ENCODE peak calls at places on chromosomes 12 and 14, in six cellular contexts. B is A549, M is endothelial cell of umbilical vein, J is GM12878, V is HepG2, G is K562. N is an unnamed sample.

GRCh38 chr14:36807727-36808126 is 146.1 kb downstream of the PAX9 start:
- DNase-seq in J (no peak), V (no peak), B (no peak), G (no peak), M (no peak), N (no peak)

GRCh38 chr12:2960432-2960956 is 1.3 kb downstream of the TEAD4 start:
- DNase-seq in G (no peak), J (no peak), M (peak), B (peak), V (peak), N (no peak)

GRCh38 chr14:68853749-68854148 is 60.9 kb upstream of the ZFP36L1 start:
- DNase-seq in G (no peak), J (no peak), B (no peak), M (no peak), V (no peak), N (no peak)

GRCh38 chr12:117188961-117189724 is 1.1 kb downstream of the FBXO21 start:
- DNase-seq in V (no peak), J (no peak), M (peak), G (no peak), B (peak), N (no peak)

GRCh38 chr12:112122823-112123690 is 2.3 kb upstream of the TRAFD1 start:
- DNase-seq in V (peak), G (peak), M (no peak), B (peak), J (no peak), N (peak)

GRCh38 chr12:116551952-116552749 is 7.0 kb upstream of the MAP1LC3B2 start:
- DNase-seq in B (no peak), M (peak), G (no peak), J (no peak), V (no peak), N (peak)

GRCh38 chr12:66113471-66113870 is 17.1 kb downstream of the LLPH start:
- DNase-seq in V (no peak), G (no peak), B (no peak), M (no peak), J (no peak), N (no peak)

GRCh38 chr14:55102141-55102547 is 26.9 kb upstream of the LGALS3 start:
- DNase-seq in M (peak), B (peak), J (peak), V (peak), G (no peak), N (peak)

GRCh38 chr14:98766818-98767217 is 505.2 kb downstream of the BCL11B start:
- DNase-seq in M (no peak), G (no peak), J (no peak), B (no peak), V (no peak), N (peak)

GRCh38 chr12:116138380-116138779 is 139.1 kb downstream of the MED13L start:
- DNase-seq in B (no peak), M (no peak), J (no peak), G (no peak), V (no peak), N (no peak)

GRCh38 chr12:121223283-121223946 is 13.5 kb downstream of the P2RX4 start:
- DNase-seq in G (no peak), V (no peak), J (no peak), M (no peak), B (peak), N (peak)

GRCh38 chr12:131862600-131862993 is 31.8 kb upstream of the ULK1 start:
- DNase-seq in B (no peak), M (no peak), J (no peak), V (no peak), G (no peak), N (no peak)

GRCh38 chr12:19430988-19431387 is 8.3 kb upstream of the AEBP2 start:
- DNase-seq in M (peak), G (no peak), B (no peak), J (no peak), V (no peak), N (no peak)

GRCh38 chr12:52334185-52334584 is 13.0 kb upstream of the KRT83 start:
- DNase-seq in J (no peak), G (no peak), B (no peak), M (no peak), V (no peak), N (no peak)

GRCh38 chr14:24259282-24260025 is 3.5 kb downstream of the TGM1 start:
- DNase-seq in G (peak), B (no peak), M (no peak), V (no peak), J (no peak), N (no peak)

GRCh38 chr14:94110552-94111181 is at the start of gene IFI27:
- DNase-seq in V (no peak), M (peak), G (peak), J (no peak), B (no peak), N (no peak)

GRCh38 chr14:101193845-101194355 is 290.4 kb upstream of the RTL1 start:
- DNase-seq in V (no peak), G (no peak), B (no peak), M (no peak), J (no peak), N (no peak)

GRCh38 chr14:50974118-50974517 is 29.8 kb upstream of the PYGL start:
- DNase-seq in V (no peak), B (no peak), J (no peak), G (no peak), M (no peak), N (no peak)

GRCh38 chr12:58502236-58502635 is 418.1 kb downstream of the LRIG3 start:
- DNase-seq in J (no peak), G (no peak), M (peak), V (no peak), B (no peak), N (no peak)

GRCh38 chr12:32467959-32468863 is 68.9 kb downstream of the FGD4 start:
- DNase-seq in M (peak), G (no peak), B (no peak), J (no peak), V (no peak), N (no peak)

GRCh38 chr12:100926669-100927248 is 132.2 kb downstream of the ANO4 start:
- DNase-seq in B (peak), M (peak), J (no peak), G (no peak), V (peak), N (peak)

GRCh38 chr12:29546000-29546399 is 48.5 kb upstream of the OVCH1 start:
- DNase-seq in V (no peak), G (no peak), M (no peak), B (no peak), J (no peak), N (no peak)

GRCh38 chr12:27866382-27867101 is 86.5 kb upstream of the MANSC4 start:
- DNase-seq in B (peak), J (no peak), G (no peak), M (no peak), V (no peak), N (no peak)

GRCh38 chr12:116520801-116521471 is 38.2 kb upstream of the MAP1LC3B2 start:
- DNase-seq in V (no peak), B (no peak), G (no peak), J (no peak), M (peak), N (peak)

GRCh38 chr12:91139264-91139663 is 28.0 kb upstream of the LUM start:
- DNase-seq in V (no peak), M (peak), J (no peak), B (no peak), G (no peak), N (no peak)

GRCh38 chr12:56634242-56634836 is 4.2 kb upstream of the BAZ2A start:
- DNase-seq in G (peak), M (peak), B (peak), V (peak), J (no peak), N (peak)
- TF ChIP-seq MAX in G (peak), M (no peak), B (no peak), V (no peak), J (no peak), N (no peak)

GRCh38 chr12:4036872-4037271 is 163.7 kb upstream of the PARP11 start:
- DNase-seq in M (no peak), B (peak), J (no peak), G (no peak), V (no peak), N (no peak)
- TF ChIP-seq MYC in M (no peak), B (no peak), J (no peak), G (no peak), V (no peak), N (no peak)

GRCh38 chr14:77026166-77026929 is 2.2 kb downstream of the IRF2BPL start:
- DNase-seq in B (peak), J (no peak), V (no peak), G (no peak), M (peak), N (no peak)
- TF ChIP-seq MAX in B (peak), J (no peak), V (no peak), G (peak), M (no peak), N (no peak)

GRCh38 chr12:1644523-1645438 is 15.8 kb downstream of the WNT5B start:
- DNase-seq in M (peak), J (no peak), V (no peak), B (no peak), G (no peak), N (peak)

GRCh38 chr12:1650954-1651353 is 21.9 kb downstream of the WNT5B start:
- DNase-seq in G (no peak), B (no peak), J (no peak), M (no peak), V (no peak), N (no peak)

GRCh38 chr12:1644113-1644512 is 15.1 kb downstream of the WNT5B start:
- DNase-seq in G (no peak), B (no peak), M (no peak), J (no peak), V (no peak), N (no peak)

GRCh38 chr12:1645819-1646218 is 16.8 kb downstream of the WNT5B start:
- DNase-seq in M (no peak), V (no peak), J (no peak), G (no peak), B (no peak), N (no peak)

DNA sequence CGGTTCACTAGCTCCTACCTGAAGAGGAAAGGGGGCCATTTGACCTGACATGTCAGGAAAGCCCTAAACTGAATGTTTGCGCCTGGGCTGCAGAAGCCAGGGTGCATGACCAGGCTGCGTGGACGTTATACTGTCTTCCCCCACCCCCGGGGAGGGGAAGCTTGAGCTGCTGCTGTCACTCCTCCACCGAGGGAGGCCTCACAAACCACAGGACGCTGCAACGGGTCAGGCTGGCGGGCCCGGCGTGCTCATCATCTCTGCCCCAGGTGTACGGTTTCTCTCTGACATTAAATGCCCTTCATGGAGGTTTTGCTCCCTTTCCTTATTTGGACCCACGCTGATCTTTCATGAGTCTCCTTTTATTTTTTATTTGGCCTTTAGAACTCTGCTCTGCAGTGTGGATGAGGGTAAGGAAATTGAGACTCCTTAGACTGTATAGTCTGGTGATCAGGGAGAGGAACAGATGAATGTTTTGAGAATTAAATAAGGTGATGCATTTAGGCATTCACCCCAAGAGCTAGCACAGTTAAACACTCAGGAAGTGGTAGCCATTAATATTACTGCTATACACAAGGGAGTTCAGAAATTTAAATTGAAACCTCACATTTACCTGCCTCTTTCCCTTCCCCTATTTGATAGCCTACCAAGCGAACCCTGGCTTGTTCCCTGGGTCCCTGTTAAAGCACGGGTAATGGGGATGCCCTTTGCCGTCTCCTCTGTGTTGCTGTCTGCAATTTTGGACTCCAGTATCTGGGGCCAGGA is 18.1 kb downstream of the WNT5B start:
- DNase-seq in J (no peak), M (no peak), B (no peak), V (no peak), G (no peak), N (peak)
- TF ChIP-seq MYC in J (no peak), M (no peak), B (no peak), V (no peak), G (no peak), N (peak)

GRCh38 chr12:72093930-72094329 is 155.3 kb downstream of the TPH2 start:
- DNase-seq in M (no peak), J (no peak), G (no peak), B (no peak), V (no peak), N (no peak)
- TF ChIP-seq MAX in M (no peak), J (no peak), G (no peak), B (no peak), V (no peak), N (no peak)

GRCh38 chr12:47783024-47783755 is 10.2 kb downstream of the SLC48A1 start:
- DNase-seq in G (no peak), J (no peak), M (no peak), V (no peak), B (no peak), N (no peak)
- TF ChIP-seq MYC in G (no peak), J (no peak), M (no peak), V (no peak), B (no peak), N (no peak)

GRCh38 chr14:56841611-56842010 is 31.3 kb upstream of the OTX2 start:
- DNase-seq in M (no peak), B (no peak), V (no peak), J (no peak), G (no peak), N (no peak)

GRCh38 chr14:56846970-56847928 is 37.0 kb upstream of the OTX2 start:
- DNase-seq in J (no peak), M (no peak), G (no peak), B (no peak), V (no peak), N (no peak)

GRCh38 chr14:56840221-56840620 is 29.9 kb upstream of the OTX2 start:
- DNase-seq in B (no peak), J (no peak), G (no peak), M (no peak), V (no peak), N (no peak)

GRCh38 chr14:56844603-56845002 is 34.3 kb upstream of the OTX2 start:
- DNase-seq in B (no peak), J (no peak), M (peak), G (no peak), V (no peak), N (no peak)
- TF ChIP-seq MAX in B (no peak), J (no peak), M (no peak), G (no peak), V (no peak), N (no peak)

GRCh38 chr12:128338344-128338743 is 71.4 kb downstream of the TMEM132C start:
- DNase-seq in J (no peak), V (no peak), M (no peak), G (no peak), B (no peak), N (no peak)
- TF ChIP-seq MYC in J (no peak), V (no peak), M (no peak), G (no peak), B (no peak), N (no peak)

GRCh38 chr12:49536526-49537195 is 2.2 kb upstream of the KCNH3 start:
- DNase-seq in J (no peak), G (no peak), V (no peak), B (no peak), M (no peak), N (peak)

GRCh38 chr12:49535921-49536525 is 2.8 kb upstream of the KCNH3 start:
- DNase-seq in V (no peak), G (no peak), J (no peak), M (no peak), B (no peak), N (no peak)

GRCh38 chr12:49534806-49535278 is 4.0 kb upstream of the KCNH3 start:
- DNase-seq in V (no peak), J (no peak), M (no peak), G (no peak), B (no peak), N (no peak)

GRCh38 chr12:49529409-49529808 is 9.4 kb upstream of the KCNH3 start:
- DNase-seq in M (no peak), G (no peak), B (no peak), J (no peak), V (no peak), N (peak)

GRCh38 chr12:49533331-49533730 is 5.5 kb upstream of the KCNH3 start:
- DNase-seq in V (no peak), B (no peak), M (no peak), J (no peak), G (no peak), N (no peak)
- TF ChIP-seq MAX in V (no peak), B (no peak), M (no peak), J (no peak), G (no peak), N (no peak)

GRCh38 chr12:62533755-62534107 is 67.1 kb downstream of the MON2 start:
- DNase-seq in J (no peak), M (no peak), V (no peak), G (no peak), B (no peak), N (no peak)
- TF ChIP-seq MYC in J (no peak), M (no peak), V (no peak), G (no peak), B (no peak), N (no peak)